ENCODE peak calls at places on chromosomes 2 and 18, in seven cellular contexts. O is NCI-H524, R is NCI-H748 treated with DMSO at 0.1 percent for 48 hours, F is mucosa of gallbladder, H is iris pigment epithelial cell, S is T-cell, Z is osteocyte. W is an unnamed sample.

GRCh38 chr2:72278046-72278445 is 130.4 kb upstream of the CYP26B1 start:
- DNase-seq in O (no peak), R (no peak), H (peak; percentile 90), F (no peak), S (no peak), Z (no peak), W (no peak)

GRCh38 chr18:33826151-33826550 is 248.1 kb downstream of the ASXL3 start:
- DNase-seq in H (no peak), R (peak; percentile 81), Z (no peak), S (no peak), O (no peak), F (no peak), W (no peak)

GRCh38 chr2:68721482-68722071 is 13.0 kb upstream of the ARHGAP25 start:
- DNase-seq in O (no peak), H (no peak), S (peak; percentile 32), F (peak; percentile 76), R (no peak), Z (no peak), W (no peak)

GRCh38 chr2:239593455-239593854 is 192.6 kb upstream of the HDAC4 start:
- DNase-seq in R (no peak), F (no peak), S (no peak), H (no peak), O (no peak), Z (peak; percentile 8), W (no peak)

GRCh38 chr18:4352746-4353522 is 102.2 kb downstream of the DLGAP1 start:
- DNase-seq in S (no peak), Z (no peak), F (no peak), R (no peak), O (peak; percentile 89), H (no peak), W (no peak)

GRCh38 chr2:53129851-53130250 is 637.8 kb upstream of the CHAC2 start:
- DNase-seq in R (no peak), O (no peak), S (no peak), Z (no peak), F (no peak), H (peak; percentile 93), W (no peak)

GRCh38 chr2:8803658-8804379 is 33.6 kb downstream of the KIDINS220 start:
- DNase-seq in R (no peak), Z (no peak), S (no peak), O (no peak), F (peak; percentile 61), H (peak; percentile 98), W (peak; percentile 88)

GRCh38 chr2:171762879-171763573 is 75.8 kb downstream of the DYNC1I2 start:
- DNase-seq in O (no peak), S (no peak), R (peak; percentile 8), H (peak; percentile 63), Z (no peak), F (no peak), W (peak; percentile 69)

GRCh38 chr2:65527451-65528240 is 95.2 kb upstream of the SPRED2 start:
- DNase-seq in R (no peak), H (no peak), O (no peak), F (no peak), S (no peak), Z (no peak), W (peak; percentile 85)

GRCh38 chr18:11004294-11004693 is 145.1 kb downstream of the PIEZO2 start:
- DNase-seq in O (no peak), Z (no peak), R (no peak), S (no peak), F (no peak), H (peak; percentile 28), W (no peak)

GRCh38 chr2:12287220-12287751 is 429.4 kb upstream of the TRIB2 start:
- DNase-seq in O (no peak), R (no peak), H (peak; percentile 50), F (no peak), Z (no peak), S (no peak), W (no peak)

GRCh38 chr2:179393481-179393880 is 128.8 kb upstream of the SESTD1 start:
- DNase-seq in Z (no peak), O (no peak), F (no peak), R (no peak), S (no peak), H (peak; percentile 4), W (no peak)

GRCh38 chr2:59025157-59025757 is 784.1 kb upstream of the FANCL start:
- DNase-seq in Z (no peak), H (peak; percentile 29), S (peak; percentile 7), R (peak; percentile 7), F (peak; percentile 11), O (peak; percentile 62), W (peak; percentile 13)

GRCh38 chr2:9333591-9334171 is 89.6 kb downstream of the ITGB1BP1 start:
- DNase-seq in F (peak; percentile 71), H (peak; percentile 92), R (peak; percentile 43), S (no peak), O (peak; percentile 67), Z (no peak), W (peak; percentile 84)

GRCh38 chr18:79108520-79109215 is 39.5 kb downstream of the ATP9B start:
- DNase-seq in F (no peak), H (no peak), O (no peak), S (no peak), R (no peak), Z (no peak), W (no peak)

GRCh38 chr2:187519419-187520120 is 34.7 kb downstream of the TFPI start:
- DNase-seq in O (peak; percentile 8), Z (no peak), R (no peak), H (no peak), S (no peak), F (no peak), W (no peak)

GRCh38 chr2:156380117-156380645 is 47.7 kb upstream of the NR4A2 start:
- DNase-seq in O (no peak), Z (no peak), F (no peak), R (no peak), S (no peak), H (peak; percentile 28), W (no peak)

GRCh38 chr2:52115750-52116149 is 1083.8 kb upstream of the NRXN1 start:
- DNase-seq in O (peak; percentile 94), F (no peak), R (no peak), Z (no peak), H (no peak), S (no peak), W (no peak)

GRCh38 chr18:75125359-75126331 is 83.3 kb downstream of the PTGR3 start:
- DNase-seq in F (no peak), R (no peak), Z (peak; percentile 83), S (no peak), H (no peak), O (peak; percentile 50), W (peak; percentile 42)

GRCh38 chr2:28713582-28714292 is 37.9 kb upstream of the PPP1CB start:
- DNase-seq in O (no peak), F (no peak), R (no peak), Z (no peak), S (no peak), H (peak; percentile 71), W (no peak)

GRCh38 chr2:238439093-238439849 is 12.5 kb downstream of the ASB1 start:
- DNase-seq in S (no peak), Z (no peak), R (no peak), O (no peak), H (peak; percentile 97), F (no peak), W (no peak)

GRCh38 chr2:101501443-101501842 is 26.5 kb upstream of the RFX8 start:
- DNase-seq in O (peak; percentile 74), F (no peak), S (no peak), Z (no peak), H (peak; percentile 66), R (no peak), W (no peak)

GRCh38 chr18:8319798-8320477 is 289.3 kb upstream of the RAB12 start:
- DNase-seq in S (no peak), F (no peak), O (no peak), Z (no peak), R (no peak), H (no peak), W (no peak)

GRCh38 chr18:75317723-75318122 is 107.1 kb downstream of the TSHZ1 start:
- DNase-seq in H (no peak), O (no peak), Z (no peak), R (no peak), S (no peak), F (no peak), W (no peak)

GRCh38 chr18:49725809-49726514 is 87.4 kb downstream of the ACAA2 start:
- DNase-seq in S (no peak), Z (no peak), O (peak; percentile 35), F (peak; percentile 79), H (peak; percentile 100), R (no peak), W (peak; percentile 13)

GRCh38 chr2:21165350-21165749 is 41.6 kb downstream of the TDRD15 start:
- DNase-seq in H (peak; percentile 4), R (no peak), S (no peak), O (peak; percentile 18), F (no peak), Z (no peak), W (peak; percentile 42)

GRCh38 chr2:71379086-71379485 is 47.5 kb downstream of the ZNF638 start:
- DNase-seq in R (no peak), F (no peak), Z (no peak), O (no peak), S (no peak), H (peak; percentile 92), W (no peak)

GRCh38 chr2:70630761-70631160 is 77.1 kb upstream of the TGFA start:
- DNase-seq in H (no peak), O (no peak), S (no peak), Z (peak; percentile 3), F (no peak), R (no peak), W (no peak)

GRCh38 chr2:39781697-39782096 is 2.6 kb upstream of the THUMPD2 start:
- DNase-seq in F (no peak), S (no peak), Z (no peak), O (no peak), R (no peak), H (no peak), W (no peak)

GRCh38 chr2:128314026-128314347 is 4.7 kb downstream of the HS6ST1 start:
- DNase-seq in R (no peak), H (no peak), S (no peak), F (no peak), O (peak; percentile 44), Z (no peak), W (no peak)

GRCh38 chr2:3041246-3041645 is 336.4 kb downstream of the EIPR1 start:
- DNase-seq in R (no peak), O (no peak), S (no peak), H (no peak), Z (peak; percentile 63), F (no peak), W (no peak)